ENCODE peak calls at places on chromosome 16, in eight cellular contexts. S is cardiac fibroblast, V is testis, B is heart left ventricle, Z is hepatocyte, Y is A549, N is MM.1S, O is BJ. Q is an unnamed sample.

GRCh38 chr16:11497851-11498289 is 88.8 kb downstream of the LITAF start:
- DNase-seq in N (no peak), S (peak), Z (peak), Y (peak), B (no peak), V (peak), O (no peak), Q (no peak)

GRCh38 chr16:15704545-15704987 is 54.5 kb downstream of the NDE1 start:
- DNase-seq in Y (peak), B (peak), O (no peak), Z (peak), N (peak), V (peak), S (peak), Q (peak)

GRCh38 chr16:66512589-66513404 is 37.1 kb downstream of the TK2 start:
- DNase-seq in S (peak), V (no peak), B (no peak), Y (peak), O (no peak), N (no peak), Z (no peak), Q (no peak)

GRCh38 chr16:4419402-4419801 is 3.0 kb upstream of the CORO7 start:
- DNase-seq in S (no peak), Y (no peak), O (no peak), Z (no peak), V (peak), N (no peak), B (peak), Q (no peak)

GRCh38 chr16:88533945-88534641 is 36.1 kb upstream of the ZC3H18 start:
- DNase-seq in Y (peak), O (no peak), Z (peak), B (peak), N (peak), S (peak), V (peak), Q (peak)

GRCh38 chr16:67158637-67159600 is 790 bp downstream of the TRADD start:
- DNase-seq in S (peak), Y (peak), N (peak), V (peak), O (no peak), B (peak), Z (peak), Q (peak)

GRCh38 chr16:4327782-4328579 is 12.1 kb downstream of the GLIS2 start:
- DNase-seq in Y (no peak), Z (peak), O (no peak), S (peak), B (peak), V (peak), N (peak), Q (peak)

GRCh38 chr16:89232107-89232506 is 14.6 kb downstream of the ZNF778 start:
- DNase-seq in Z (no peak), O (no peak), B (no peak), Y (no peak), V (no peak), S (no peak), N (no peak), Q (no peak)

GRCh38 chr16:68939921-68940320 is 96.6 kb downstream of the TANGO6 start:
- DNase-seq in V (no peak), O (no peak), B (no peak), Y (no peak), S (no peak), N (no peak), Z (no peak), Q (no peak)

GRCh38 chr16:55443434-55443833 is 35.6 kb upstream of the MMP2 start:
- DNase-seq in V (no peak), S (no peak), O (no peak), N (no peak), Y (no peak), B (no peak), Z (no peak), Q (no peak)

GRCh38 chr16:23171234-23171948 is 11.2 kb upstream of the SCNN1G start:
- DNase-seq in B (no peak), V (no peak), O (peak), N (no peak), Z (no peak), S (peak), Y (peak), Q (no peak)

GRCh38 chr16:30131869-30132475 is 9.0 kb upstream of the MAPK3 start:
- DNase-seq in O (no peak), N (no peak), V (no peak), Y (no peak), S (no peak), B (no peak), Z (no peak), Q (no peak)

GRCh38 chr16:80231888-80232287 is 308.9 kb upstream of the DYNLRB2 start:
- DNase-seq in Y (no peak), Z (no peak), O (peak), V (no peak), N (no peak), B (no peak), S (peak), Q (no peak)

GRCh38 chr16:4212934-4213296 is 29.0 kb downstream of the SRL start:
- DNase-seq in Y (peak), S (peak), B (no peak), V (no peak), Z (peak), N (no peak), O (peak), Q (no peak)

GRCh38 chr16:67807148-67807682 is 526 bp downstream of the TSNAXIP1 start:
- DNase-seq in V (no peak), Y (no peak), O (no peak), N (no peak), S (no peak), Z (no peak), B (no peak), Q (no peak)

GRCh38 chr16:12305081-12305596 is 328.6 kb downstream of the SNX29 start:
- DNase-seq in N (no peak), S (no peak), O (no peak), B (no peak), Z (no peak), V (no peak), Y (no peak), Q (no peak)

DNA sequence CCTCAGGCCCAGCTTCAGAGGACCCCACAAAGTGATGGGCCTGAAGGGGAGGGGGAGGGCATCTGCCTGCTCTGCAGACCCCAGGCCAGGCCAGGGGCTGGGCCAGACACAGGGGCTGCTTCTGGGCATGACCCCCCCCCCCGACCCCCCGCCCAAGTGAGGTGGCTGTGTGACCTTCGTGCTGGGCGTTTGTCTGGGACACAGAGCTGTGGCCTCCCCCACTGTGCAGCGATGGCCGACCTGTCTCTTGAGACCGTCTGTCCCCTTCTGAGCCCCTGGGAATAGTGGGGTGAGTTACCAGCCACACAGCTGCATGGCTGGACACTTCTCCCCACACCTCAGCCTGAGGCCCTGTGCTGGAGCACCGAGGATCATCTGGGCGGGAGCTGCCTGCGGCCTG is 34.8 kb upstream of the GNG13 start:
- DNase-seq in S (no peak), V (no peak), Z (no peak), O (no peak), N (no peak), Y (no peak), B (no peak), Q (no peak)
- H3K4me3 ChIP-seq in S (no peak), V (no peak), Z (no peak), O (no peak), N (no peak), Y (no peak), B (no peak), Q (no peak)

DNA sequence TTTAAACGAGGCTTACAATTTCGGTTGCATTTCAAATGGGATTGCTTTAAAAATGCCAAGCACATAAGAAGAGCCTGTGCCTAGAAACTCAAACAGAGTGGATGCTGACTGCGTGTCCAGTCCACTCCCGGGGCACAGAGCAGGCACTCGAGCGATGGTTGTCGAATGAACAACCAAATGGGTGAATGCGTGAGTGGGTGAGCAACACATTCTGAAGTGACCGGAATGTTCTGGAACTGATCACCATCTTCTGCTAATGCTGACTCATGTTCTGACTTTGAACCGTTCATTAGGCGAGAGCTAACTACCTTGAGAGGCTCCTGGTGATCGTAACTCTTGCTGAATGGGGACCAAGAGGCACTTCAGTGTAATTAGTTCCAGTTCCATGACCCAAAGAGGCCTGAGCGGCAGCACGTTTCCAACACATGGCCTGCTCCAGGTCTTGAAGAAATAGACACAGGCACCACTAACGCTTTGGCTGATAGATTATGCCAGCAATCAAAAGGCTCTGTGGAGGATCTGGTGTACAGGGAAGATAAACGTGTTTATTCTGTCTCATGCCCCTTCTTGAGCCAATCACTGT is 37.9 kb downstream of the IRF8 start:
- DNase-seq in Y (no peak), S (no peak), B (no peak), N (no peak), Z (no peak), O (no peak), V (no peak), Q (no peak)
- H3K4me3 ChIP-seq in Y (no peak), S (no peak), B (no peak), N (peak), Z (no peak), O (no peak), V (no peak), Q (no peak)

GRCh38 chr16:83925957-83926725 is 26.9 kb upstream of the OSGIN1 start:
- DNase-seq in N (no peak), Y (no peak), O (no peak), S (no peak), B (peak), Z (no peak), V (no peak), Q (peak)

GRCh38 chr16:83924686-83925085 is 25.8 kb downstream of the MLYCD start:
- DNase-seq in O (no peak), N (no peak), Z (no peak), S (no peak), B (no peak), V (no peak), Y (no peak), Q (no peak)

GRCh38 chr16:83928341-83929055 is 24.5 kb upstream of the OSGIN1 start:
- DNase-seq in V (no peak), N (no peak), O (peak), Y (no peak), B (no peak), S (peak), Z (peak), Q (no peak)

GRCh38 chr16:83925095-83925905 is 26.4 kb downstream of the MLYCD start:
- DNase-seq in Y (no peak), N (no peak), V (no peak), O (no peak), Z (no peak), B (peak), S (no peak), Q (no peak)

GRCh38 chr16:83926726-83927397 is 26.2 kb upstream of the OSGIN1 start:
- DNase-seq in V (peak), Y (peak), S (peak), O (peak), N (peak), B (peak), Z (peak), Q (peak)
- H3K4me3 ChIP-seq in V (no peak), Y (peak), S (peak), O (no peak), N (no peak), B (no peak), Z (no peak), Q (no peak)

GRCh38 chr16:87464691-87465300 is 28.0 kb downstream of the ZCCHC14 start:
- DNase-seq in Z (peak), O (peak), B (peak), V (peak), N (no peak), S (peak), Y (no peak), Q (peak)
- H3K4me3 ChIP-seq in Z (no peak), O (peak), B (peak), V (no peak), N (no peak), S (peak), Y (no peak), Q (no peak)

GRCh38 chr16:27737513-27737912 is 187.6 kb downstream of the KATNIP start:
- DNase-seq in S (no peak), Z (no peak), N (no peak), V (no peak), B (no peak), O (no peak), Y (no peak), Q (no peak)
- H3K4me3 ChIP-seq in S (no peak), Z (no peak), N (no peak), V (no peak), B (no peak), O (no peak), Y (no peak), Q (no peak)

GRCh38 chr16:14286381-14287230 is 215.5 kb downstream of the MRTFB start:
- DNase-seq in S (no peak), B (no peak), Z (peak), V (peak), Y (no peak), N (no peak), O (no peak), Q (no peak)
- H3K4me3 ChIP-seq in S (peak), B (peak), Z (no peak), V (peak), Y (peak), N (peak), O (peak), Q (no peak)

GRCh38 chr16:9055115-9055514 is 36.3 kb upstream of the HAPSTR1 start:
- DNase-seq in N (no peak), Z (no peak), O (no peak), S (no peak), V (no peak), B (no peak), Y (no peak), Q (no peak)

GRCh38 chr16:9054460-9054859 is 37.0 kb upstream of the HAPSTR1 start:
- DNase-seq in V (no peak), Y (no peak), Z (no peak), B (no peak), S (no peak), N (no peak), O (no peak), Q (no peak)

GRCh38 chr16:9050102-9050830 is 41.2 kb upstream of the HAPSTR1 start:
- DNase-seq in B (no peak), N (no peak), O (no peak), V (peak), Z (no peak), S (peak), Y (peak), Q (no peak)

GRCh38 chr16:9055661-9056060 is 35.8 kb upstream of the HAPSTR1 start:
- DNase-seq in B (no peak), V (no peak), Y (no peak), O (no peak), Z (no peak), S (peak), N (no peak), Q (no peak)

DNA sequence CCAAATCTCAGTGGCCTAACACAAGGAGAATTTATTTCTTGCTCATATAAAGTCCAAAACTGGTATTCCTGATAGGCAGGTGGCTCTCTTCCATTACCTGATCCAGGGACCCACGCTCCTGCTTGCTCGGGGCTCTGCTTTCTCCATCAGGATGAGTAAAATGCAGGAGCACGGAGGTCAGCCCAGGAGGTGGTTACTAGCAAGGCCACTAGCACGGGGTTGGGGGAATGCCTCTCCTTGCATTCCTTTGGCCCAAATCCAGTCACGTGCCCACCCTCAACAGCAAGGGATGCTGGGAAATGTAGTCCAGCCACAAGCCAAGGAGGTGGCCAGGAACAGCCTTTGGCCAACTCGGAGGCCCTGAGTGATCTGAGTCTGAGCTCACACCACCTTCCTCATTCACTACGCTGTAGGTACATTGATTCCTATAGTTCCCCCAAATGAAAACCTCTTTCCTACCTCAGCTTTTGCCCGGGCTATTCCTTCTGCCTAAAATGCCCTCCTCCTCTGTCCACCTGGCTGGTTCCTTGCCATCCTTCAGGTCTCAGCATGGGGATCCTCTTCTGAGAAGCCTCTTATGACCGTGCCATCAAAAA is 38.3 kb upstream of the HAPSTR1 start:
- DNase-seq in B (peak), N (no peak), S (peak), O (no peak), V (peak), Y (peak), Z (peak), Q (no peak)
- H3K4me3 ChIP-seq in B (no peak), N (no peak), S (no peak), O (no peak), V (no peak), Y (peak), Z (no peak), Q (no peak)